ENCODE peak calls at places on chromosomes 13 and 19, in four cellular contexts. One of them, this sample, is unnamed.

GRCh38 chr13:30868806-30869470 is 37.1 kb upstream of the MEDAG start:
- DNase-seq in heart right ventricle: no peak
- DNase-seq in HFF-Myc: no peak
- DNase-seq in cardiac muscle cell: no peak
- DNase-seq in this sample: no peak

GRCh38 chr19:17097593-17098126 is 22.1 kb downstream of the MYO9B start:
- DNase-seq in heart right ventricle: no peak
- DNase-seq in cardiac muscle cell: peak; percentile 68
- DNase-seq in HFF-Myc: no peak
- DNase-seq in this sample: no peak

GRCh38 chr13:40087021-40088002 is 431.9 kb downstream of the COG6 start:
- DNase-seq in cardiac muscle cell: no peak
- DNase-seq in heart right ventricle: no peak
- DNase-seq in HFF-Myc: no peak
- DNase-seq in this sample: no peak

GRCh38 chr13:36553501-36553900 is 120.3 kb upstream of the SERTM1 start:
- DNase-seq in cardiac muscle cell: no peak
- DNase-seq in HFF-Myc: no peak
- DNase-seq in heart right ventricle: no peak
- DNase-seq in this sample: no peak

GRCh38 chr13:101706651-101707050 is 254.2 kb downstream of the ITGBL1 start:
- DNase-seq in heart right ventricle: no peak
- DNase-seq in cardiac muscle cell: no peak
- DNase-seq in HFF-Myc: peak; percentile 79
- DNase-seq in this sample: no peak

GRCh38 chr13:23630349-23631093 is 60.3 kb downstream of the TNFRSF19 start:
- DNase-seq in HFF-Myc: no peak
- DNase-seq in cardiac muscle cell: no peak
- DNase-seq in heart right ventricle: no peak
- DNase-seq in this sample: no peak

GRCh38 chr19:39138221-39139211 is 12.9 kb downstream of the PAK4 start:
- DNase-seq in HFF-Myc: no peak
- DNase-seq in heart right ventricle: no peak
- DNase-seq in cardiac muscle cell: no peak
- DNase-seq in this sample: no peak

GRCh38 chr13:94708031-94708571 is 4.2 kb downstream of the SOX21 start:
- DNase-seq in HFF-Myc: no peak
- DNase-seq in heart right ventricle: no peak
- DNase-seq in cardiac muscle cell: no peak
- DNase-seq in this sample: peak; percentile 44

GRCh38 chr13:36059366-36059765 is 71.8 kb downstream of the DCLK1 start:
- DNase-seq in cardiac muscle cell: no peak
- DNase-seq in HFF-Myc: no peak
- DNase-seq in heart right ventricle: no peak
- DNase-seq in this sample: no peak

GRCh38 chr13:111897846-111898215 is 169.1 kb upstream of the SOX1 start:
- DNase-seq in HFF-Myc: no peak
- DNase-seq in cardiac muscle cell: no peak
- DNase-seq in heart right ventricle: no peak
- DNase-seq in this sample: no peak

GRCh38 chr19:31513841-31514240 is 164.6 kb upstream of the TSHZ3 start:
- DNase-seq in HFF-Myc: no peak
- DNase-seq in cardiac muscle cell: no peak
- DNase-seq in heart right ventricle: no peak
- DNase-seq in this sample: no peak

GRCh38 chr19:54473071-54473941 is at the start of gene CDC42EP5:
- DNase-seq in cardiac muscle cell: peak; percentile 59
- DNase-seq in heart right ventricle: peak; percentile 87
- DNase-seq in HFF-Myc: peak; percentile 76
- DNase-seq in this sample: peak; percentile 32

GRCh38 chr19:19268453-19269385 is 4.4 kb downstream of the TM6SF2 start:
- DNase-seq in cardiac muscle cell: no peak
- DNase-seq in heart right ventricle: no peak
- DNase-seq in HFF-Myc: no peak
- DNase-seq in this sample: no peak

GRCh38 chr13:33717775-33718174 is 100.2 kb upstream of the RFC3 start:
- DNase-seq in HFF-Myc: no peak
- DNase-seq in heart right ventricle: no peak
- DNase-seq in cardiac muscle cell: no peak
- DNase-seq in this sample: no peak

GRCh38 chr19:40718774-40719391 is 2.0 kb downstream of the ITPKC start:
- DNase-seq in heart right ventricle: peak; percentile 52
- DNase-seq in HFF-Myc: no peak
- DNase-seq in cardiac muscle cell: peak; percentile 61
- DNase-seq in this sample: peak; percentile 40

GRCh38 chr13:31807090-31807541 is 67.8 kb downstream of the RXFP2 start:
- DNase-seq in HFF-Myc: no peak
- DNase-seq in cardiac muscle cell: no peak
- DNase-seq in heart right ventricle: no peak
- DNase-seq in this sample: no peak

GRCh38 chr13:50634339-50634738 is 209.2 kb downstream of the DLEU7 start:
- DNase-seq in cardiac muscle cell: no peak
- DNase-seq in HFF-Myc: no peak
- DNase-seq in heart right ventricle: no peak
- DNase-seq in this sample: no peak

GRCh38 chr19:57348136-57348535 is 2.9 kb upstream of the ZNF304 start:
- DNase-seq in heart right ventricle: no peak
- DNase-seq in HFF-Myc: no peak
- DNase-seq in cardiac muscle cell: no peak
- DNase-seq in this sample: no peak

GRCh38 chr13:97079726-97080125 is 85.5 kb upstream of the OXGR1 start:
- DNase-seq in heart right ventricle: no peak
- DNase-seq in cardiac muscle cell: no peak
- DNase-seq in HFF-Myc: no peak
- DNase-seq in this sample: no peak

GRCh38 chr19:39083983-39084731 is at the start of gene ACP7:
- DNase-seq in heart right ventricle: no peak
- DNase-seq in cardiac muscle cell: peak; percentile 11
- DNase-seq in HFF-Myc: no peak
- DNase-seq in this sample: no peak

GRCh38 chr13:58991826-58992477 is 1171.8 kb downstream of the DIAPH3 start:
- DNase-seq in HFF-Myc: no peak
- DNase-seq in heart right ventricle: no peak
- DNase-seq in cardiac muscle cell: no peak
- DNase-seq in this sample: no peak

GRCh38 chr19:55251296-55252081 is 7.3 kb downstream of the PPP6R1 start:
- DNase-seq in HFF-Myc: no peak
- DNase-seq in cardiac muscle cell: no peak
- DNase-seq in heart right ventricle: no peak
- DNase-seq in this sample: peak; percentile 42

GRCh38 chr19:4185413-4186086 is 3.1 kb downstream of the ANKRD24 start:
- DNase-seq in cardiac muscle cell: no peak
- DNase-seq in heart right ventricle: no peak
- DNase-seq in HFF-Myc: no peak
- DNase-seq in this sample: no peak

GRCh38 chr19:4183967-4184717 is 1.7 kb downstream of the ANKRD24 start:
- DNase-seq in cardiac muscle cell: no peak
- DNase-seq in heart right ventricle: no peak
- DNase-seq in HFF-Myc: no peak
- DNase-seq in this sample: no peak

GRCh38 chr19:4181053-4181508 is 1.3 kb downstream of the SIRT6 start:
- DNase-seq in HFF-Myc: no peak
- DNase-seq in cardiac muscle cell: no peak
- DNase-seq in heart right ventricle: no peak
- DNase-seq in this sample: no peak

GRCh38 chr19:4184718-4185352 is 2.3 kb downstream of the ANKRD24 start:
- DNase-seq in HFF-Myc: no peak
- DNase-seq in cardiac muscle cell: no peak
- DNase-seq in heart right ventricle: no peak
- DNase-seq in this sample: no peak

DNA sequence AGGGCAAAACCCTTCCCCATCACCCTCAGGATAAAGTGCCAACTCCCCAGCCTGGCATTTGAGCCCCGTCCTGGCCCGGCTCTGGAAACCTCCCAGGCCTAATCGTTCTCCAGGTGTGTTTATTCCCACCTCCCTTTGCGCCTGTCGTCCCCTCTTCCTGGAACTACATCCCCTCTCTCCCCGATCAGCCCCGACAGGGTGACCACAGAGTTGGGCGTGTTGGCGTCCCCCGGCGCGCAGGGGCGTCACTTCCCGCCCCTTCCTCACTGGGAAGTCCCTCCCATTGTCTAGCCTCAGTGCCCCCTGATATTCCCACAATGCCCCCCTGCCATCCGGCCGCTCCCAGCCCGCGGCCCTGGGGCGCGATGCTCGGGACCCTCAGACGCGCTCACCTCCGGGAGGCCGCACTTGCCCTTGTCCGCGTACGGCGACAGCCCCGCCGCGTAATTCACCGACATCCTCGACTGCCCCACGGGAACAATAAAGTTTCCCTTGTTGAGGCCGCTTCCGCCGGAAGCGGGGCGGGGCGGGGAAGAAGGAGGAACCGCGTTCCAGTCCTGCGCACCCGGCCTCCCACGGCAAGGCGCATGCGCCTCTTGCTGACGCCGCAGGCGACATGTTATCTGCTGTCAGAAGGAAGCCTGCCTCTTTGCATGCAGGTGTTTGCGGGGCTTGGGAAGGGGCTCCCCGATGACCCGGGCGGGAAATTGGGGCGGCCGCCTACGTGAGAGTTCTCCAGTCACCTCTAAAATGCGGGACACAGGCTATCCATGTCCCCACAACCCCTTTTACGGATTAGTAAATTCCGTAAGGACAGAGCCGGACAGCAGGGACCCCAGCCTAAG is at the start of the genes ANKRD24 and SIRT6:
- DNase-seq in HFF-Myc: peak; percentile 73
- DNase-seq in heart right ventricle: peak; percentile 96
- DNase-seq in cardiac muscle cell: peak; percentile 97
- DNase-seq in this sample: peak; percentile 99
- TF ChIP-seq CTCF in HFF-Myc: no peak
- TF ChIP-seq CTCF in heart right ventricle: no peak
- TF ChIP-seq CTCF in cardiac muscle cell: no peak
- TF ChIP-seq CTCF in this sample: no peak

DNA sequence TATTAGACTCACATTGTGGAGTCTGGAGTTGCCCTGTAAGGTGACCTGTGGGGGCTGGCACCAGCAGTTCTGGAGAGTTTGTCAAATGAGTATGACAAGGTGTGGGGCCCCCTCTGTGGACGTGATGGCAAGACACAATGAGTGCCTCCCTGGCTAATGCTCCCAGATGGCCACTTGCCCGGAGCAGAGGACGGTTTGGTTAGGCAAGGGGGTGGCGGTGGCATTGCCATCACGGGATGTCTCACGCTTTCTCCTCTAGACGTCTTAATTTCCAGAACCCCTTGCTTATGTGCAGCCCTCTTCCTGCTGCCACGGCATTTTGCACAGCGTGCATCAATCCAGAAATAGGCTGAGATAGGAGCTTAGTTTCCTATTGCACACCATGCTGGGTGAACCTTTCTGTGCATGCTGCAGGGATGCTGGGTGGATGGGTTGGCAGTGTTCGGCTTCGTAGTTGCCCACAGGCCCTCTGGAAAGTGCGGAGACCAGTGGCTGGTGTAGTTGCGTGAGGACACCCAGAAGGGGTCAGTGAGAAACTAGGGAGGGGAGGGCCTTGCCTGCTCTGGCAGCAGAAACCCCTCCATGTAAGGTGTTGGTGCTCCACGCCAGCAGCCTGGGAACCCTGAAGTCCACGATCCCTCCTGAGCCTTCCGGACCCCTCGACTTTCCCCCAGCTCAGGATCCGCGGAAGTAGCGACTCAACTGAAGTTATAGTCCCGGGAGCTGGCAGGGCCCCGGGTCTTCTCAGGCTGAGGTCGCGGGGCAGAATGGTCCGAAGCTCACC is 18.1 kb upstream of the LRP3 start:
- DNase-seq in heart right ventricle: no peak
- DNase-seq in HFF-Myc: no peak
- DNase-seq in cardiac muscle cell: peak; percentile 56
- DNase-seq in this sample: peak; percentile 38
- TF ChIP-seq CTCF in heart right ventricle: no peak
- TF ChIP-seq CTCF in HFF-Myc: no peak
- TF ChIP-seq CTCF in cardiac muscle cell: no peak
- TF ChIP-seq CTCF in this sample: no peak

GRCh38 chr19:43934985-43935708 is at the start of gene ZNF45:
- DNase-seq in HFF-Myc: peak; percentile 59
- DNase-seq in heart right ventricle: peak; percentile 94
- DNase-seq in cardiac muscle cell: peak; percentile 94
- DNase-seq in this sample: peak; percentile 89
- TF ChIP-seq CTCF in HFF-Myc: no peak
- TF ChIP-seq CTCF in heart right ventricle: no peak
- TF ChIP-seq CTCF in cardiac muscle cell: no peak
- TF ChIP-seq CTCF in this sample: no peak

GRCh38 chr13:113333076-113333475 is 30.9 kb downstream of the GRTP1 start:
- DNase-seq in heart right ventricle: no peak
- DNase-seq in cardiac muscle cell: no peak
- DNase-seq in HFF-Myc: no peak
- DNase-seq in this sample: no peak
- TF ChIP-seq CTCF in heart right ventricle: no peak
- TF ChIP-seq CTCF in cardiac muscle cell: no peak
- TF ChIP-seq CTCF in HFF-Myc: no peak
- TF ChIP-seq CTCF in this sample: no peak

DNA sequence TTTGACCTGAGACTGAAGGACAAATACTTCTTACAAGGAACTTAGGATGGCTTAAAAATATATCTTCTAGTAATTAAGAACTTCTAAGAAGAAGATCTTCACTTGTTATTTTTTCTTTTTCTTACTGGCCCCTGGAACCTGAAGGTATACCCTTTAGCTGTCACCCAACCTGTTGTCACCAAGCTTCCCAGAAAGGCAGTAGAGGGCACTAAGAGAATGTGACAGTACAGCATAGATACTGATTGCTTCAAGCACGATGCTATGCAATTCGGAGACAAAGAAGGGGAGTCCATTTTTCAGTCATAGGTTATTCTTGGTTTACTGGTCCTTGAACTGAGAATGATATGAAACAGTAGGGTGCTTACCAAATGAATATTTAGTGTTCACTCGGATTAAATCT is 208.3 kb upstream of the PCDH9 start:
- DNase-seq in HFF-Myc: no peak
- DNase-seq in cardiac muscle cell: peak; percentile 44
- DNase-seq in heart right ventricle: no peak
- DNase-seq in this sample: no peak
- TF ChIP-seq CTCF in HFF-Myc: no peak
- TF ChIP-seq CTCF in cardiac muscle cell: no peak
- TF ChIP-seq CTCF in heart right ventricle: no peak
- TF ChIP-seq CTCF in this sample: no peak